ENCODE peak calls at places on chromosomes 7 and 10, in five cellular contexts. I, V, U, G and J are unnamed samples.

GRCh38 chr7:151313857-151314256 is 27.8 kb upstream of the NUB1 start:
- DNase-seq in I (no peak), V (no peak), U (no peak), G (peak), J (no peak)

GRCh38 chr10:119341236-119342016 is 134.1 kb downstream of the GRK5 start:
- DNase-seq in I (peak), V (no peak), U (peak), G (no peak), J (no peak)

GRCh38 chr7:17085186-17085585 is 203.4 kb upstream of the AGR3 start:
- DNase-seq in I (no peak), V (no peak), U (peak), G (no peak), J (no peak)

GRCh38 chr7:64863969-64864368 is 39.1 kb upstream of the ZNF273 start:
- DNase-seq in I (no peak), V (no peak), U (no peak), G (no peak), J (no peak)

GRCh38 chr7:30146127-30146612 is 11.4 kb downstream of the MTURN start:
- DNase-seq in I (no peak), V (no peak), U (no peak), G (no peak), J (no peak)

GRCh38 chr10:103529539-103529938 is 36.0 kb downstream of the NEURL1 start:
- DNase-seq in I (no peak), V (no peak), U (no peak), G (no peak), J (no peak)

GRCh38 chr7:1536768-1537630 is 6.5 kb downstream of the MAFK start:
- DNase-seq in I (peak), V (peak), U (peak), G (peak), J (no peak)

GRCh38 chr10:124092270-124093075 is 925 bp downstream of the CHST15 start:
- DNase-seq in I (peak), V (peak), U (no peak), G (peak), J (no peak)

GRCh38 chr7:16416289-16417282 is 4.8 kb downstream of the CRPPA start:
- DNase-seq in I (no peak), V (no peak), U (no peak), G (no peak), J (no peak)

GRCh38 chr10:4459531-4459930 is 366.5 kb upstream of the AKR1E2 start:
- DNase-seq in I (peak), V (no peak), U (peak), G (no peak), J (no peak)

GRCh38 chr7:157318015-157318706 is 18.6 kb upstream of the DNAJB6 start:
- DNase-seq in I (no peak), V (no peak), U (no peak), G (peak), J (no peak)

GRCh38 chr7:121394709-121395140 is 1.4 kb downstream of the FAM3C start:
- DNase-seq in I (no peak), V (no peak), U (peak), G (peak), J (no peak)

GRCh38 chr7:23055582-23056178 is 41.8 kb upstream of the HYCC1 start:
- DNase-seq in I (peak), V (no peak), U (peak), G (peak), J (peak)

GRCh38 chr10:33556103-33556502 is 221.6 kb upstream of the NRP1 start:
- DNase-seq in I (no peak), V (no peak), U (no peak), G (no peak), J (no peak)

GRCh38 chr10:33556581-33556980 is 222.1 kb upstream of the NRP1 start:
- DNase-seq in I (no peak), V (no peak), U (no peak), G (no peak), J (no peak)

GRCh38 chr10:33557313-33557712 is 222.8 kb upstream of the NRP1 start:
- DNase-seq in I (no peak), V (no peak), U (no peak), G (no peak), J (no peak)

GRCh38 chr10:33553951-33554571 is 219.6 kb upstream of the NRP1 start:
- DNase-seq in I (no peak), V (no peak), U (no peak), G (no peak), J (no peak)

GRCh38 chr10:33559105-33559504 is 224.6 kb upstream of the NRP1 start:
- DNase-seq in I (peak), V (no peak), U (no peak), G (no peak), J (no peak)
- TF ChIP-seq EP300 in I (no peak), V (no peak), U (no peak), G (no peak), J (no peak)

GRCh38 chr7:79180533-79180932 is 272.9 kb downstream of the MAGI2 start:
- DNase-seq in I (no peak), V (no peak), U (no peak), G (no peak), J (no peak)

GRCh38 chr7:79185605-79186004 is 267.9 kb downstream of the MAGI2 start:
- DNase-seq in I (no peak), V (no peak), U (no peak), G (no peak), J (no peak)

GRCh38 chr7:79176859-79177477 is 276.5 kb downstream of the MAGI2 start:
- DNase-seq in I (peak), V (no peak), U (peak), G (no peak), J (no peak)

DNA sequence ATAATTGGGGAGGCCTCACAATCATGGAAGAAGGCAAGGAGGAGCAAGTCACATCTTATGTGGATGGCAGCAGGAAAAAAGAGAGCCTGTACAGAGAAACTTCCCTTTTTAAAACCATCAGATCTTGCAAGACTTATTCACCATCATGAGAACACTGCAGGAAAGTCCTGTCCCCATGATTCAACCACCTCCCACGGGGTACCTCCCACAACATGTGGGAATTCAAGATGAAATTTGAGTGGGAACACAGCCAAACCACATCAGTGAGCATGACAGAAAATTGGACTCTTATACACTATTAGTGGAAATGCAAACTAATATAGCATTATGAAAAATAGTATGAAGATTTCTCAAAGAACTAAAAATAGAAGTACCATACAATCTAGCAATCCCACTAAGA is 271.2 kb downstream of the MAGI2 start:
- DNase-seq in I (no peak), V (no peak), U (no peak), G (no peak), J (no peak)
- TF ChIP-seq EP300 in I (no peak), V (no peak), U (no peak), G (no peak), J (no peak)

GRCh38 chr10:62050627-62050924 is 149.1 kb downstream of the ARID5B start:
- DNase-seq in I (no peak), V (no peak), U (no peak), G (no peak), J (no peak)

GRCh38 chr10:62047960-62048383 is 146.5 kb downstream of the ARID5B start:
- DNase-seq in I (no peak), V (no peak), U (peak), G (no peak), J (no peak)

GRCh38 chr10:62048473-62048872 is 147.0 kb downstream of the ARID5B start:
- DNase-seq in I (no peak), V (no peak), U (no peak), G (no peak), J (no peak)

GRCh38 chr10:62049815-62050626 is 148.5 kb downstream of the ARID5B start:
- DNase-seq in I (no peak), V (no peak), U (no peak), G (no peak), J (no peak)

GRCh38 chr10:62048919-62049636 is 147.6 kb downstream of the ARID5B start:
- DNase-seq in I (peak), V (peak), U (peak), G (peak), J (no peak)
- TF ChIP-seq EP300 in I (no peak), V (no peak), U (peak), G (no peak), J (no peak)

GRCh38 chr7:110104243-110104642 is 986.7 kb upstream of the LRRN3 start:
- DNase-seq in I (no peak), V (no peak), U (no peak), G (no peak), J (no peak)
- TF ChIP-seq EP300 in I (no peak), V (no peak), U (no peak), G (no peak), J (no peak)

GRCh38 chr10:29634764-29635625 is at the start of gene SVIL:
- DNase-seq in I (no peak), V (no peak), U (peak), G (no peak), J (no peak)
- TF ChIP-seq EP300 in I (no peak), V (no peak), U (no peak), G (peak), J (no peak)